ENCODE peak calls at places on chromosomes 13 and 19, in nine cellular contexts. Q, M, C, I, O, Y, D, E and H are unnamed samples.
A peak's percentile ranks its signal among the peaks of the same experiment; 100 is the strongest.

GRCh38 chr13:74767031-74767430 is 632.8 kb upstream of the KLF12 start:
- DNase-seq in Q (no peak), I (no peak), M (no peak), D (no peak), C (peak; percentile 69), Y (no peak), E (peak; percentile 69), O (peak; percentile 81), H (no peak)

GRCh38 chr19:6743714-6744380 is 4.4 kb downstream of the TRIP10 start:
- DNase-seq in E (no peak), D (no peak), M (no peak), Y (no peak), O (no peak), I (no peak), C (peak; percentile 30), Q (no peak), H (no peak)

GRCh38 chr19:17281391-17282304 is at the start of gene ANKLE1:
- DNase-seq in O (peak; percentile 90), I (no peak), Q (peak; percentile 73), Y (no peak), C (no peak), M (no peak), D (peak; percentile 57), E (peak; percentile 29), H (no peak)

GRCh38 chr13:113538689-113539058 is 45.9 kb upstream of the TFDP1 start:
- DNase-seq in O (no peak), D (no peak), Q (no peak), C (no peak), M (no peak), I (no peak), Y (no peak), E (no peak), H (no peak)

GRCh38 chr13:96994030-96994848 is at the start of gene OXGR1:
- DNase-seq in E (no peak), Y (no peak), Q (peak; percentile 18), O (no peak), C (peak; percentile 40), I (peak; percentile 86), M (no peak), D (peak; percentile 38), H (no peak)

GRCh38 chr13:61144834-61145593 is 270.6 kb downstream of the PCDH20 start:
- DNase-seq in D (no peak), Q (no peak), I (no peak), C (no peak), Y (no peak), M (no peak), O (no peak), E (no peak), H (no peak)

GRCh38 chr19:51380379-51380778 is 7.4 kb downstream of the LIM2 start:
- DNase-seq in D (no peak), M (no peak), C (no peak), E (no peak), O (no peak), Q (no peak), I (no peak), Y (no peak), H (no peak)

GRCh38 chr19:39740395-39740794 is 2.6 kb upstream of the CLC start:
- DNase-seq in M (no peak), I (no peak), C (no peak), E (no peak), Q (no peak), O (no peak), D (no peak), Y (no peak), H (no peak)

GRCh38 chr13:99996177-99996705 is 14.7 kb downstream of the ZIC2 start:
- DNase-seq in C (no peak), Y (no peak), Q (no peak), D (peak; percentile 95), O (no peak), E (no peak), I (no peak), M (no peak), H (no peak)

GRCh38 chr13:66312312-66313087 is 917.6 kb downstream of the PCDH9 start:
- DNase-seq in E (peak; percentile 67), Q (peak; percentile 8), O (no peak), C (no peak), M (no peak), D (peak; percentile 50), I (no peak), Y (peak; percentile 16), H (no peak)